ENCODE peak calls at places on chromosome 4, in five cellular contexts. Y, E, U, Z and Q are unnamed samples.

GRCh38 chr4:99219072-99219471 is at the start of gene ADH6:
- DNase-seq in Y (no peak), E (no peak), U (no peak), Z (no peak), Q (no peak)

GRCh38 chr4:8861576-8862279 is 9.9 kb downstream of the HMX1 start:
- DNase-seq in Y (peak; percentile 68), E (no peak), U (no peak), Z (no peak), Q (no peak)

GRCh38 chr4:19880205-19880604 is 371.5 kb upstream of the SLIT2 start:
- DNase-seq in Y (no peak), E (no peak), U (peak; percentile 23), Z (no peak), Q (peak; percentile 10)

GRCh38 chr4:124178449-124179021 is 534.0 kb downstream of the ANKRD50 start:
- DNase-seq in Y (no peak), E (no peak), U (peak; percentile 24), Z (peak; percentile 77), Q (no peak)

GRCh38 chr4:3114377-3114776 is 39.9 kb downstream of the HTT start:
- DNase-seq in Y (no peak), E (no peak), U (no peak), Z (no peak), Q (no peak)

GRCh38 chr4:186104895-186105720 is 604 bp downstream of the FAM149A start:
- DNase-seq in Y (peak; percentile 52), E (no peak), U (no peak), Z (no peak), Q (no peak)

GRCh38 chr4:184624972-184625554 is 24.2 kb downstream of the CASP3 start:
- DNase-seq in Y (no peak), E (no peak), U (no peak), Z (no peak), Q (no peak)

GRCh38 chr4:169900241-169900845 is 125.9 kb downstream of the MFAP3L start:
- DNase-seq in Y (no peak), E (no peak), U (no peak), Z (no peak), Q (no peak)

GRCh38 chr4:107778784-107779530 is 45.8 kb upstream of the SGMS2 start:
- DNase-seq in Y (no peak), E (no peak), U (no peak), Z (no peak), Q (no peak)